ENCODE peak calls at places on chromosomes 12 and 14, in seven cellular contexts. O is IMR-90, V is H1, R is neuronal stem cell, L is H9, Q is mesendoderm, N is mesenchymal stem cell. C is an unnamed sample.

GRCh38 chr12:105831372-105831771 is 307.4 kb downstream of the NUAK1 start:
- DNase-seq in O (no peak), V (no peak), R (no peak), L (no peak), Q (peak; percentile 41), N (no peak), C (no peak)

GRCh38 chr14:88831285-88831684 is 6.8 kb downstream of the TTC8 start:
- DNase-seq in O (peak; percentile 81), V (no peak), R (no peak), L (no peak), Q (no peak), N (no peak), C (no peak)

GRCh38 chr12:45273717-45274271 is 57.9 kb downstream of the ANO6 start:
- DNase-seq in O (peak; percentile 98), V (no peak), R (no peak), L (no peak), Q (peak; percentile 91), N (peak; percentile 92), C (peak; percentile 85)

GRCh38 chr12:98799411-98799810 is 154.3 kb downstream of the APAF1 start:
- DNase-seq in O (no peak), V (no peak), R (no peak), L (peak; percentile 52), Q (peak; percentile 44), N (no peak), C (no peak)

GRCh38 chr12:43284441-43284840 is 267.6 kb downstream of the ADAMTS20 start:
- DNase-seq in O (no peak), V (no peak), R (no peak), L (no peak), Q (no peak), N (no peak), C (peak; percentile 19)

GRCh38 chr12:47397664-47398281 is 308.1 kb downstream of the RPAP3 start:
- DNase-seq in O (peak; percentile 76), V (no peak), R (no peak), L (peak; percentile 47), Q (peak; percentile 80), N (peak; percentile 64), C (peak; percentile 37)

GRCh38 chr12:1606021-1606622 is 11.7 kb upstream of the FBXL14 start:
- DNase-seq in O (peak; percentile 84), V (no peak), R (no peak), L (peak; percentile 70), Q (peak; percentile 93), N (peak; percentile 83), C (peak; percentile 93)

GRCh38 chr12:1989111-1989510 is 15.1 kb downstream of the DCP1B start:
- DNase-seq in O (no peak), V (no peak), R (no peak), L (no peak), Q (no peak), N (no peak), C (no peak)

GRCh38 chr12:40263616-40264409 is 39.0 kb downstream of the LRRK2 start:
- DNase-seq in O (peak; percentile 38), V (no peak), R (no peak), L (no peak), Q (no peak), N (peak; percentile 34), C (no peak)

GRCh38 chr12:107912421-107913004 is 138.0 kb downstream of the ASCL4 start:
- DNase-seq in O (no peak), V (no peak), R (peak; percentile 64), L (peak; percentile 89), Q (peak; percentile 73), N (no peak), C (no peak)

GRCh38 chr12:42482086-42482819 is 107.3 kb downstream of the PRICKLE1 start:
- DNase-seq in O (peak; percentile 56), V (no peak), R (no peak), L (peak; percentile 34), Q (no peak), N (no peak), C (peak; percentile 12)

GRCh38 chr12:76690916-76691700 is 72.8 kb upstream of the ZDHHC17 start:
- DNase-seq in O (no peak), V (no peak), R (no peak), L (no peak), Q (no peak), N (no peak), C (peak; percentile 48)

GRCh38 chr14:39107624-39108023 is 4.6 kb upstream of the SEC23A start:
- DNase-seq in O (peak; percentile 55), V (no peak), R (no peak), L (no peak), Q (peak; percentile 45), N (peak; percentile 61), C (peak; percentile 60)

GRCh38 chr14:84282618-84283017 is 1247.3 kb upstream of the FLRT2 start:
- DNase-seq in O (no peak), V (no peak), R (no peak), L (no peak), Q (no peak), N (no peak), C (no peak)

GRCh38 chr12:65822732-65823480 is 1.4 kb upstream of the HMGA2 start:
- DNase-seq in O (peak; percentile 79), V (peak; percentile 75), R (peak; percentile 64), L (peak; percentile 93), Q (peak; percentile 96), N (peak; percentile 75), C (peak; percentile 24)

GRCh38 chr14:62117718-62118164 is 355.5 kb downstream of the SNAPC1 start:
- DNase-seq in O (peak; percentile 0), V (no peak), R (no peak), L (no peak), Q (no peak), N (no peak), C (peak; percentile 5)

GRCh38 chr12:95322335-95322734 is 104.7 kb downstream of the VEZT start:
- DNase-seq in O (peak; percentile 55), V (no peak), R (no peak), L (no peak), Q (no peak), N (peak; percentile 74), C (no peak)

GRCh38 chr12:2447861-2448260 is 346.9 kb upstream of the FKBP4 start:
- DNase-seq in O (no peak), V (no peak), R (no peak), L (no peak), Q (no peak), N (no peak), C (no peak)

GRCh38 chr14:96309907-96310330 is 53.2 kb downstream of the ATG2B start:
- DNase-seq in O (peak; percentile 13), V (no peak), R (no peak), L (no peak), Q (no peak), N (no peak), C (no peak)

DNA sequence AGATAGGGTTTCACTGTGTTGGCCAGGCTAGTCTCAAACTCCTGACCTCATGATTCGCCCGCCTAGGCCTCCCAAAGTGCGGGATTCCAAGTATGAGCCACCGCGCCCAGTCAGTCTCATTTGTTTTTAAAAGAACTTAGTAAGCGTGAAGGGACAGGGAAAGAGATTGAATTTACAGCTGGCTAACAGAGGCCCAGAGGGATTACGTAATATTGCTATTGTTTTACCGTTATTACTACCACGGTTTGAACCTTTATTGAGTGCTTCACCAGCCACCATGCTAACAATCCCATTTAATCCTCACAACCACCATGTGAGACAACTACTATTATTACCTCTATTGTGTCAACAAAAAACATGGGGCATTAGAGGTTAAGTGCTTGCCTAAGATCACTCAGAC is 26.7 kb upstream of the BLTP3B start:
- DNase-seq in O (no peak), V (no peak), R (no peak), L (no peak), Q (no peak), N (no peak), C (peak; percentile 30)
- H3K18ac ChIP-seq in O (no peak overlapping the region), V (no peak overlapping the region), R (no peak overlapping the region), L (no peak overlapping the region), Q (no peak overlapping the region), N (no peak overlapping the region), C (no peak overlapping the region)

GRCh38 chr14:31297112-31297511 is 89.5 kb upstream of the HECTD1 start:
- DNase-seq in O (no peak), V (no peak), R (no peak), L (no peak), Q (no peak), N (no peak), C (no peak)
- H3K18ac ChIP-seq in O (no peak overlapping the region), V (no peak overlapping the region), R (no peak overlapping the region), L (no peak overlapping the region), Q (no peak overlapping the region), N (no peak overlapping the region), C (no peak overlapping the region)

GRCh38 chr12:24519759-24520158 is 429.1 kb downstream of the BCAT1 start:
- DNase-seq in O (no peak), V (no peak), R (no peak), L (no peak), Q (no peak), N (no peak), C (no peak)
- H3K18ac ChIP-seq in O (no peak overlapping the region), V (no peak overlapping the region), R (no peak overlapping the region), L (no peak overlapping the region), Q (no peak overlapping the region), N (no peak overlapping the region), C (no peak overlapping the region)

GRCh38 chr12:77760271-77761025 is 70.2 kb upstream of the NAV3 start:
- DNase-seq in O (no peak), V (no peak), R (no peak), L (no peak), Q (no peak), N (no peak), C (no peak)
- H3K18ac ChIP-seq in O (no peak overlapping the region), V (no peak overlapping the region), R (no peak overlapping the region), L (no peak overlapping the region), Q (no peak overlapping the region), N (no peak overlapping the region), C (no peak overlapping the region)

DNA sequence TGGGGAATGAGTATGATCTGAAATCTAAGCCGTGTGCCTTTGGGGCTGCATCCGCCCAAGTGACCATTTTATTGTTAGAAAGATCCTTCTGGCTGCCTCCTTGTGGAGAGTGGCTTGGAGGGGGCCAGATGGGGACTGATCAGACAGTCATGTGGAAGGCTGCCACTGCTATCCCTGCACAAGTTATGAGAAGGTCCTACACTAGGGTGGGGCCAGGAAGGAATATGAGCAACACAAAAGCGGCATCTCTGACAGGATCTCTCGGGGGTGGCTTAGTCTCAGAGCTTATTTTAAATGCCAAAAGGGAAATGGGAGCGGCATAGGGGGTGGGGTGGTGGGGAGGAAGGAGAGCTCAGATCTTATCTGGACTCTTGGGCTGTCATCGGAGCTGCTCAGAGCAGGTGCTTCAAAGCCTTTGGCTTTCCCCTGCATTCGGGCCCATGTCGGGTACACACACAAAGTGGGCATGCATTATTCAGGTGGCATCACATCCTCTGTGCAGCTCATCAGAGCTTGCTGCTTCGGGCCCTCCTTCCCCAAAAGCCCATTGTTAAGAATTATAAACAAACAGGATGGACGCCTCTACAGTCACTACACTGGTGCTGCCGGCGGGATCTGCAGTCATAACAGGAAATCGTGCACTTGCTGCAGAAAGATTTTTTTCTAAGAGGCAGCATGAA is 805.4 kb downstream of the VRK1 start:
- DNase-seq in O (no peak), V (no peak), R (no peak), L (no peak), Q (no peak), N (no peak), C (no peak)
- H3K18ac ChIP-seq in O (no peak overlapping the region), V (no peak overlapping the region), R (no peak overlapping the region), L (no peak overlapping the region), Q (no peak overlapping the region), N (no peak overlapping the region), C (no peak overlapping the region)